ENCODE peak calls at places on chromosomes 11 and 22, in six cellular contexts. B, Z, V, S, J and T are unnamed samples.

GRCh38 chr11:121575963-121576290 is 123.2 kb upstream of the SORL1-AS1 start:
- DNase-seq in J (no peak), B (no peak), V (no peak), Z (no peak), S (no peak), T (no peak)

GRCh38 chr22:25898707-25899365 is 156.8 kb downstream of the MYO18B start:
- DNase-seq in V (no peak), J (no peak), Z (no peak), S (no peak), B (no peak), T (peak; percentile 6)

GRCh38 chr11:44094260-44094868 is 1.1 kb upstream of the EXT2 start:
- DNase-seq in Z (no peak), V (peak; percentile 67), B (peak; percentile 60), J (peak; percentile 69), S (peak; percentile 82), T (peak; percentile 77)

GRCh38 chr22:17902960-17903359 is 121.4 kb downstream of the MICAL3 start:
- DNase-seq in B (no peak), S (no peak), Z (no peak), V (no peak), J (no peak), T (no peak)

GRCh38 chr22:44918925-44919392 is 90.8 kb downstream of the PHF21B start:
- DNase-seq in Z (peak; percentile 15), V (no peak), S (no peak), J (no peak), B (no peak), T (no peak)

GRCh38 chr11:66465371-66466224 is 1.1 kb upstream of the PELI3 start:
- DNase-seq in S (no peak), Z (peak; percentile 40), J (no peak), B (no peak), V (no peak), T (peak; percentile 40)

GRCh38 chr22:43825651-43826050 is 13.5 kb upstream of the EFCAB6 start:
- DNase-seq in V (no peak), J (no peak), S (no peak), Z (peak; percentile 35), B (no peak), T (no peak)

GRCh38 chr11:3375552-3375951 is 3.4 kb downstream of the ZNF195 start:
- DNase-seq in S (no peak), B (no peak), V (no peak), Z (no peak), J (no peak), T (no peak)

GRCh38 chr11:96326954-96327353 is 16.0 kb downstream of the MAML2 start:
- DNase-seq in S (no peak), V (no peak), J (no peak), B (no peak), Z (no peak), T (no peak)

GRCh38 chr11:99015634-99016454 is 4.9 kb upstream of the CNTN5 start:
- DNase-seq in S (peak; percentile 37), B (no peak), J (peak; percentile 7), V (no peak), Z (no peak), T (peak; percentile 14)

GRCh38 chr11:35491231-35491871 is 34.1 kb downstream of the PAMR1 start:
- DNase-seq in V (no peak), Z (no peak), J (peak; percentile 90), B (no peak), S (no peak), T (no peak)

GRCh38 chr11:102367364-102367763 is 20.4 kb downstream of the BIRC2 start:
- DNase-seq in J (no peak), Z (no peak), B (no peak), S (no peak), V (no peak), T (no peak)

GRCh38 chr11:17738350-17739207 is 4.0 kb downstream of the KCNC1 start:
- DNase-seq in S (no peak), J (no peak), Z (peak; percentile 49), V (no peak), B (no peak), T (no peak)

GRCh38 chr11:7977251-7977917 is 9.8 kb upstream of the EIF3F start:
- DNase-seq in S (peak; percentile 49), Z (no peak), J (peak; percentile 95), V (no peak), B (no peak), T (peak; percentile 43)

GRCh38 chr11:64971421-64972233 is at the start of gene MAJIN:
- DNase-seq in V (peak; percentile 92), Z (peak; percentile 95), B (peak; percentile 71), S (no peak), J (no peak), T (no peak)

GRCh38 chr11:44835326-44835725 is 108.6 kb downstream of the TSPAN18 start:
- DNase-seq in S (no peak), Z (no peak), J (no peak), B (no peak), V (no peak), T (no peak)

GRCh38 chr11:1561266-1561665 is 10.8 kb downstream of the DUSP8 start:
- DNase-seq in B (no peak), J (no peak), Z (no peak), V (no peak), S (no peak), T (no peak)

GRCh38 chr11:45982656-45983470 is 60.4 kb downstream of the LARGE2 start:
- DNase-seq in Z (no peak), S (peak; percentile 81), B (no peak), J (no peak), V (peak; percentile 16), T (no peak)

GRCh38 chr22:43147821-43148220 is 3.5 kb upstream of the TSPO start:
- DNase-seq in V (no peak), S (no peak), J (no peak), Z (no peak), B (no peak), T (no peak)

GRCh38 chr22:38272373-38273134 is at the start of gene TMEM184B:
- DNase-seq in S (peak; percentile 79), B (peak; percentile 51), Z (peak; percentile 90), V (peak; percentile 90), J (no peak), T (peak; percentile 53)

GRCh38 chr22:36505998-36506635 is 723 bp downstream of the FOXRED2 start:
- DNase-seq in S (no peak), J (no peak), B (no peak), Z (peak; percentile 84), V (no peak), T (no peak)

GRCh38 chr22:32721328-32722180 is 80.0 kb upstream of the TIMP3 start:
- DNase-seq in B (no peak), J (no peak), V (no peak), Z (no peak), S (no peak), T (no peak)

GRCh38 chr22:49209452-49210195 is 618.0 kb downstream of the BRD1 start:
- DNase-seq in Z (peak; percentile 75), V (no peak), S (no peak), B (no peak), J (no peak), T (no peak)